ENCODE peak calls at places on chromosome 2, in nine cellular contexts. Z is effector memory CD4-positive, alpha-beta T cell; Y is DND-41; U is Karpas-422; H is right cardiac atrium; I is prostate gland; X is CD8-positive, alpha-beta memory T cell; T is mammary epithelial cell; L is stomach. F is an unnamed sample.

GRCh38 chr2:210440206-210440605 is 36.4 kb downstream of the LANCL1 start:
- DNase-seq in Z (no peak), Y (no peak), U (no peak), H (no peak), I (no peak), X (no peak), T (no peak), L (no peak), F (no peak)

GRCh38 chr2:234873828-234874173 is 78.0 kb upstream of the SH3BP4 start:
- DNase-seq in Z (no peak), Y (no peak), U (peak; percentile 2), H (no peak), I (no peak), X (no peak), T (no peak), L (no peak), F (no peak)

GRCh38 chr2:241309684-241310117 is 5.8 kb downstream of the HDLBP start:
- DNase-seq in Z (peak; percentile 58), Y (peak; percentile 81), U (peak; percentile 88), H (no peak), I (no peak), X (peak; percentile 42), T (peak; percentile 53), L (peak; percentile 38), F (peak; percentile 69)

GRCh38 chr2:120566331-120567035 is 169.2 kb upstream of the GLI2 start:
- DNase-seq in Z (no peak), Y (no peak), U (no peak), H (peak; percentile 94), I (no peak), X (no peak), T (no peak), L (peak; percentile 78), F (no peak)

GRCh38 chr2:118089015-118089800 is 937 bp downstream of the INSIG2 start:
- DNase-seq in Z (no peak), Y (peak; percentile 33), U (no peak), H (peak; percentile 21), I (peak; percentile 8), X (no peak), T (peak; percentile 68), L (peak; percentile 34), F (peak; percentile 4)

GRCh38 chr2:191486584-191487320 is 191.2 kb upstream of the NABP1 start:
- DNase-seq in Z (no peak), Y (no peak), U (no peak), H (no peak), I (no peak), X (no peak), T (peak; percentile 98), L (no peak), F (no peak)

GRCh38 chr2:3534251-3534814 is 15.0 kb upstream of the ADI1 start:
- DNase-seq in Z (no peak), Y (no peak), U (no peak), H (no peak), I (no peak), X (no peak), T (peak; percentile 8), L (no peak), F (no peak)

GRCh38 chr2:42942214-42942989 is 150.0 kb upstream of the HAAO start:
- DNase-seq in Z (no peak), Y (no peak), U (no peak), H (peak; percentile 31), I (no peak), X (no peak), T (no peak), L (no peak), F (no peak)

GRCh38 chr2:164964744-164965143 is 9.4 kb upstream of the SLC38A11 start:
- DNase-seq in Z (no peak), Y (no peak), U (no peak), H (no peak), I (no peak), X (no peak), T (no peak), L (no peak), F (no peak)

GRCh38 chr2:239498981-239499633 is 98.3 kb upstream of the HDAC4 start:
- DNase-seq in Z (no peak), Y (no peak), U (no peak), H (peak; percentile 86), I (no peak), X (no peak), T (no peak), L (no peak), F (no peak)

GRCh38 chr2:55618649-55619055 is 1.2 kb upstream of the PPP4R3B start:
- DNase-seq in Z (peak; percentile 20), Y (peak; percentile 58), U (peak; percentile 86), H (peak; percentile 62), I (peak; percentile 40), X (peak; percentile 36), T (peak; percentile 58), L (peak; percentile 51), F (peak; percentile 75)

GRCh38 chr2:43011142-43011491 is 215.3 kb downstream of the ZFP36L2 start:
- DNase-seq in Z (no peak), Y (no peak), U (no peak), H (no peak), I (no peak), X (no peak), T (no peak), L (no peak), F (no peak)

GRCh38 chr2:179335732-179336131 is 71.1 kb upstream of the SESTD1 start:
- DNase-seq in Z (no peak), Y (no peak), U (no peak), H (no peak), I (no peak), X (no peak), T (no peak), L (no peak), F (no peak)

GRCh38 chr2:179340678-179341077 is 76.0 kb upstream of the SESTD1 start:
- DNase-seq in Z (no peak), Y (no peak), U (no peak), H (no peak), I (no peak), X (no peak), T (peak; percentile 30), L (no peak), F (no peak)

GRCh38 chr2:179338681-179339080 is 74.0 kb upstream of the SESTD1 start:
- DNase-seq in Z (no peak), Y (no peak), U (peak; percentile 21), H (no peak), I (no peak), X (no peak), T (peak; percentile 27), L (no peak), F (no peak)

GRCh38 chr2:179332903-179333302 is 68.3 kb upstream of the SESTD1 start:
- DNase-seq in Z (no peak), Y (no peak), U (no peak), H (no peak), I (no peak), X (no peak), T (peak; percentile 55), L (no peak), F (no peak)

DNA sequence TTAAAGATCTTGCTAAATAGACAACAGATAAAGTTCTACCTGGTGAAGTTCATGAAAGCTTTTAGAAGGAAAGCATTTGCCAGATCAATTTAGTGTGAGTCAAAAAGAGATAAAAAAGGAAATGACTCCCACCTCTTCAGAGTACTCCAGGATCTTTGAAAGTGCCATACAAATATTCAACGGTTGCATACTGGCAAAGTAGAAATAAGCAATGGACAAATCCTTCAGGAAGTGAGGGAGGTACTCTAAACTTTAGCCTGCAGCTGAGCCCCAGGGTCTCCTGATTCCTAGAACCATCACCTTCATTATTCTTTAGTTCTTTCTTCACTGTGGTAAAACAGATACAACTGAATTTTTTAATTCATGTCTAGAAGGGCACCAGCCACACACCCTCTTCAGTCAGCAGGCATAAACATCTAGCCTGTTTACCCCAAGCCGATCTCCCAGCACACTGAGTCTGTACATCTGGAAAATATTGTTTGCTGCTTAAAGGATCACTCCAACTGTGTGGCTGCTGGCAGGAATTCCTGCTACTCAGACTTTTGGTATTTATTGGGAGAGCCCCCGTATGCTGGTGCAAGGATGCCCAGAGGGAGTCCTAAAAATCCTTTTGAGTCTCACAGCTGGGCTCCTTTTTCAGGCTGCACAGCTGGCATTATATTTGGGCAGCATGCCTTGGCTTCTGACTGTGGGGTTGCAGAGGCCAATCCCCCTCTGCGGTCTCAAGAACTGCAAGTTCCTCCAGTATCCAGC is 72.3 kb upstream of the SESTD1 start:
- DNase-seq in Z (no peak), Y (no peak), U (peak; percentile 20), H (no peak), I (no peak), X (no peak), T (no peak), L (no peak), F (no peak)
- H3K27ac ChIP-seq in Z (no peak overlapping the region), Y (no peak overlapping the region), U (no peak overlapping the region), H (no peak overlapping the region), I (no peak overlapping the region), X (no peak overlapping the region), T (no peak overlapping the region), L (no peak overlapping the region), F (no peak overlapping the region)

GRCh38 chr2:50538137-50538536 is 493.8 kb downstream of the NRXN1 start:
- DNase-seq in Z (no peak), Y (no peak), U (no peak), H (no peak), I (no peak), X (no peak), T (no peak), L (no peak), F (no peak)
- H3K27ac ChIP-seq in Z (no peak overlapping the region), Y (no peak overlapping the region), U (no peak overlapping the region), H (no peak overlapping the region), I (no peak overlapping the region), X (no peak overlapping the region), T (no peak overlapping the region), L (no peak overlapping the region), F (no peak overlapping the region)

GRCh38 chr2:33077316-33077715 is 130.6 kb downstream of the LTBP1 start:
- DNase-seq in Z (no peak), Y (no peak), U (no peak), H (no peak), I (no peak), X (no peak), T (no peak), L (no peak), F (peak; percentile 68)

GRCh38 chr2:33071591-33071990 is 124.8 kb downstream of the LTBP1 start:
- DNase-seq in Z (no peak), Y (no peak), U (no peak), H (no peak), I (no peak), X (no peak), T (no peak), L (no peak), F (peak; percentile 38)

GRCh38 chr2:33077841-33078240 is 131.1 kb downstream of the LTBP1 start:
- DNase-seq in Z (no peak), Y (no peak), U (no peak), H (no peak), I (no peak), X (no peak), T (no peak), L (no peak), F (peak; percentile 89)

GRCh38 chr2:33073018-33073417 is 126.3 kb downstream of the LTBP1 start:
- DNase-seq in Z (no peak), Y (no peak), U (no peak), H (no peak), I (no peak), X (no peak), T (peak; percentile 21), L (no peak), F (no peak)

GRCh38 chr2:33074197-33074596 is 127.4 kb downstream of the LTBP1 start:
- DNase-seq in Z (no peak), Y (no peak), U (no peak), H (no peak), I (no peak), X (no peak), T (no peak), L (no peak), F (no peak)
- H3K27ac ChIP-seq in Z (no peak overlapping the region), Y (no peak overlapping the region), U (no peak overlapping the region), H (no peak overlapping the region), I (no peak overlapping the region), X (no peak overlapping the region), T (no peak overlapping the region), L (no peak overlapping the region), F (peak overlapping the region; percentile 58)

GRCh38 chr2:10454505-10454904 is 6.4 kb upstream of the ODC1 start:
- DNase-seq in Z (no peak), Y (no peak), U (no peak), H (no peak), I (peak; percentile 66), X (no peak), T (no peak), L (peak; percentile 55), F (no peak)
- H3K27ac ChIP-seq in Z (no peak overlapping the region), Y (no peak overlapping the region), U (no peak overlapping the region), H (peak overlapping the region; percentile 13), I (peak overlapping the region; percentile 71), X (no peak overlapping the region), T (no peak overlapping the region), L (no peak overlapping the region), F (no peak overlapping the region)

F was measured in OCI-LY7.